ENCODE peak calls at places on chromosomes 7 and 10, in nine cellular contexts. G is heart right ventricle, V is heart left ventricle, L is thoracic aorta, T is astrocyte, Q is fibroblast of lung, K is BE2C, W is spleen, M is transverse colon. O is an unnamed sample. For H3K36me3, the result is how much of the 10 kb centered on the place peaks cover.

GRCh38 chr10:119483839-119484238 is 58.7 kb downstream of the RGS10 start:
- DNase-seq in M (no peak), T (no peak), V (no peak), Q (no peak), K (no peak), W (peak), G (no peak), L (no peak), O (no peak)

GRCh38 chr10:131839351-131839750 is 61.5 kb upstream of the PPP2R2D start:
- DNase-seq in K (no peak), V (no peak), W (peak), L (no peak), M (no peak), G (no peak), Q (no peak), T (no peak), O (no peak)

GRCh38 chr7:134905375-134905774 is 80.9 kb upstream of the AGBL3 start:
- DNase-seq in K (no peak), G (no peak), Q (peak), L (peak), M (peak), W (no peak), V (peak), T (peak), O (no peak)

GRCh38 chr7:96310106-96310505 is 11.8 kb downstream of the SLC25A13 start:
- DNase-seq in K (no peak), G (no peak), M (no peak), V (no peak), Q (peak), W (no peak), L (no peak), T (no peak), O (no peak)

GRCh38 chr7:83921798-83922607 is 272.6 kb downstream of the SEMA3A start:
- DNase-seq in Q (peak), K (peak), W (no peak), L (no peak), T (peak), G (no peak), V (no peak), M (no peak), O (no peak)

GRCh38 chr7:157907091-157907490 is 570.3 kb downstream of the DNAJB6 start:
- DNase-seq in V (no peak), T (no peak), G (no peak), W (no peak), Q (no peak), L (no peak), M (no peak), K (no peak), O (no peak)

GRCh38 chr7:114784177-114784576 is 137.7 kb upstream of the MDFIC start:
- DNase-seq in V (no peak), L (no peak), G (no peak), W (no peak), T (no peak), K (no peak), Q (no peak), M (no peak), O (no peak)

GRCh38 chr10:76902949-76903348 is 734.7 kb downstream of the KCNMA1 start:
- DNase-seq in K (peak), M (peak), V (peak), T (no peak), L (no peak), G (peak), W (no peak), Q (no peak), O (no peak)

GRCh38 chr7:16648551-16648950 is 2.6 kb downstream of the BZW2 start:
- DNase-seq in G (no peak), W (no peak), K (no peak), L (no peak), V (no peak), Q (no peak), M (no peak), T (no peak), O (no peak)

GRCh38 chr7:43454936-43455518 is 127.9 kb upstream of the STK17A start:
- DNase-seq in G (no peak), M (no peak), L (no peak), W (no peak), K (no peak), V (no peak), Q (peak), T (peak), O (peak)

GRCh38 chr10:119327096-119327745 is 119.8 kb downstream of the GRK5 start:
- DNase-seq in G (no peak), W (no peak), Q (no peak), K (no peak), V (no peak), L (no peak), T (no peak), M (no peak), O (no peak)

GRCh38 chr10:49408437-49409306 is 12.8 kb upstream of the DRGX start:
- DNase-seq in W (no peak), L (no peak), V (no peak), K (peak), M (no peak), T (no peak), G (no peak), Q (no peak), O (no peak)
- TF ChIP-seq CTCF in W (no peak), L (no peak), V (no peak), K (peak), M (no peak), T (peak), G (no peak), Q (no peak), O (no peak)

GRCh38 chr10:109866168-109866994 is 56.9 kb downstream of the XPNPEP1 start:
- DNase-seq in M (no peak), V (peak), G (peak), T (no peak), Q (no peak), L (no peak), K (peak), W (no peak), O (no peak)

GRCh38 chr10:109863775-109864174 is 59.5 kb downstream of the XPNPEP1 start:
- DNase-seq in W (no peak), K (no peak), L (no peak), G (no peak), T (no peak), M (no peak), Q (no peak), V (no peak), O (no peak)

GRCh38 chr10:109862738-109863137 is 60.6 kb downstream of the XPNPEP1 start:
- DNase-seq in G (no peak), V (no peak), M (no peak), T (no peak), L (no peak), Q (no peak), W (no peak), K (no peak), O (no peak)

GRCh38 chr10:109871476-109871875 is 51.8 kb downstream of the XPNPEP1 start:
- DNase-seq in L (no peak), K (no peak), Q (no peak), M (no peak), T (no peak), V (no peak), W (no peak), G (no peak), O (no peak)

GRCh38 chr10:109866995-109867635 is 56.2 kb downstream of the XPNPEP1 start:
- DNase-seq in Q (no peak), T (no peak), W (no peak), L (no peak), G (no peak), K (no peak), V (no peak), M (no peak), O (no peak)
- H3K36me3 ChIP-seq in Q (under half), T (half or more), W (half or more), L (half or more), G (half or more), K (under half), V (half or more), M (under half), O (under half)

GRCh38 chr10:1508096-1508495 is 229.2 kb downstream of the ADARB2 start:
- DNase-seq in Q (no peak), M (no peak), W (no peak), G (no peak), L (no peak), K (no peak), T (no peak), V (no peak), O (no peak)
- TF ChIP-seq CTCF in Q (no peak), M (no peak), W (no peak), G (no peak), L (no peak), K (no peak), T (no peak), V (no peak), O (no peak)

GRCh38 chr7:50664461-50664922 is 99.3 kb upstream of the DDC start:
- DNase-seq in G (no peak), Q (peak), W (no peak), V (no peak), L (no peak), T (peak), K (no peak), M (no peak), O (peak)

GRCh38 chr7:50662059-50662689 is 97.0 kb upstream of the DDC start:
- DNase-seq in M (no peak), W (no peak), K (no peak), V (no peak), G (no peak), T (no peak), Q (no peak), L (no peak), O (no peak)

GRCh38 chr7:50663396-50664102 is 98.3 kb upstream of the DDC start:
- DNase-seq in T (no peak), L (no peak), Q (no peak), M (no peak), W (no peak), V (no peak), G (no peak), K (no peak), O (no peak)

GRCh38 chr7:50661345-50662058 is 96.3 kb upstream of the DDC start:
- DNase-seq in K (no peak), T (no peak), G (no peak), V (no peak), L (no peak), M (no peak), Q (no peak), W (peak), O (no peak)

GRCh38 chr7:50662996-50663395 is 97.8 kb upstream of the DDC start:
- DNase-seq in L (no peak), M (no peak), W (no peak), G (no peak), K (no peak), V (no peak), T (no peak), Q (no peak), O (no peak)
- H3K36me3 ChIP-seq in L (under half), M (under half), W (half or more), G (under half), K (under half), V (under half), T (under half), Q (under half), O (under half)

GRCh38 chr10:34674169-34674568 is 140.9 kb downstream of the PARD3 start:
- DNase-seq in V (no peak), W (no peak), K (no peak), L (no peak), G (no peak), Q (no peak), T (no peak), M (no peak), O (no peak)

GRCh38 chr10:34679177-34679576 is 135.9 kb downstream of the PARD3 start:
- DNase-seq in T (no peak), V (no peak), L (no peak), Q (no peak), W (no peak), M (no peak), K (no peak), G (no peak), O (no peak)

GRCh38 chr10:34677132-34677531 is 138.0 kb downstream of the PARD3 start:
- DNase-seq in K (no peak), M (no peak), Q (no peak), L (no peak), V (no peak), W (no peak), T (no peak), G (no peak), O (no peak)

GRCh38 chr10:34681933-34682332 is 133.2 kb downstream of the PARD3 start:
- DNase-seq in M (no peak), W (no peak), V (no peak), G (no peak), K (no peak), L (no peak), Q (no peak), T (no peak), O (no peak)

GRCh38 chr10:34677591-34677990 is 137.5 kb downstream of the PARD3 start:
- DNase-seq in V (no peak), K (no peak), Q (no peak), G (no peak), M (no peak), L (no peak), T (no peak), W (no peak), O (no peak)
- TF ChIP-seq CTCF in V (no peak), K (peak), Q (no peak), G (no peak), M (no peak), L (no peak), T (peak), W (no peak), O (peak)

DNA sequence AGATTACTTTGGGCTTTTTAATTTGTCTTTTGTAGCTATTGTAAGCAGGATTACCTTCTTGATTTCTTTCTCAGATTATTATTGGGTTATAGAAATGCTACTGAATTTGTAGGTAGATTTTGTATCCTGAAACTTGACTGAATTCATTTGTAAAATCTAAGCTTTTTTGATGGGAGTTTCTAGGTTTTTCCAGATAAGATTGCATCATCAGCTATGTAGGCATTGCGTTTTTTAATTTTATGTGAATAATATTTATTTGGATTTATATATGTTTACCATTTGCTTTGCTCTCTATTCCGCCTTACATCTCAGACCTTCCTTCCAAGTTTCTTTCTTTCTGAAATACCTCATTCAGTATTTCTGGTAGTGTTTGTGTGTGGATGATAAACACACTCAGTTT is 351.7 kb upstream of the ANKRD30A start:
- DNase-seq in Q (no peak), W (no peak), M (no peak), K (no peak), G (no peak), T (no peak), V (no peak), L (no peak), O (no peak)
- H3K36me3 ChIP-seq in Q (under half), W (under half), M (under half), K (under half), G (under half), T (under half), V (under half), L (under half), O (under half)

GRCh38 chr7:85997515-85997914 is 646.2 kb upstream of the GRM3 start:
- DNase-seq in L (no peak), K (no peak), Q (peak), T (no peak), V (no peak), M (no peak), W (no peak), G (no peak), O (no peak)
- TF ChIP-seq CTCF in L (no peak), K (no peak), Q (no peak), T (no peak), V (no peak), M (no peak), W (no peak), G (no peak), O (no peak)